ENCODE peak calls at places on chromosome 1, in nine cellular contexts. C is GM23248, S is upper lobe of right lung, T is GM12865, U is breast epithelium, V is testis, P is uterus, Q is H4, O is mucosa of gallbladder. K is an unnamed sample.

GRCh38 chr1:226436472-226436854 is 28.6 kb upstream of the PARP1 start:
- DNase-seq in C (no peak), S (no peak), T (no peak), U (no peak), V (no peak), P (no peak), Q (no peak), O (no peak), K (no peak)

GRCh38 chr1:13604191-13604590 is 20.6 kb downstream of the PDPN start:
- DNase-seq in C (no peak), S (no peak), T (no peak), U (no peak), V (no peak), P (no peak), Q (no peak), O (no peak), K (no peak)

GRCh38 chr1:198157847-198158765 is 1.3 kb downstream of the NEK7 start:
- DNase-seq in C (peak), S (no peak), T (peak), U (no peak), V (peak), P (no peak), Q (peak), O (no peak), K (no peak)

GRCh38 chr1:229024528-229025119 is 246.3 kb upstream of the RAB4A start:
- DNase-seq in C (peak), S (no peak), T (no peak), U (no peak), V (peak), P (peak), Q (peak), O (peak), K (no peak)

GRCh38 chr1:167518331-167518700 is at the start of gene CD247:
- DNase-seq in C (no peak), S (no peak), T (no peak), U (no peak), V (no peak), P (no peak), Q (no peak), O (no peak), K (no peak)

GRCh38 chr1:30366914-30367313 is 356.5 kb downstream of the MATN1 start:
- DNase-seq in C (no peak), S (no peak), T (no peak), U (no peak), V (no peak), P (no peak), Q (no peak), O (no peak), K (no peak)

GRCh38 chr1:175192630-175193338 is at the start of gene KIAA0040:
- DNase-seq in C (peak), S (peak), T (peak), U (peak), V (peak), P (peak), Q (peak), O (peak), K (no peak)

GRCh38 chr1:235423214-235423652 is 56.0 kb downstream of the TBCE start:
- DNase-seq in C (no peak), S (no peak), T (peak), U (no peak), V (no peak), P (no peak), Q (no peak), O (no peak), K (no peak)

GRCh38 chr1:217718873-217719272 is 87.7 kb downstream of the SPATA17 start:
- DNase-seq in C (peak), S (no peak), T (peak), U (no peak), V (no peak), P (no peak), Q (peak), O (no peak), K (no peak)

GRCh38 chr1:33363470-33363861 is 42.6 kb upstream of the A3GALT2 start:
- DNase-seq in C (no peak), S (no peak), T (no peak), U (no peak), V (no peak), P (no peak), Q (no peak), O (no peak), K (peak)

GRCh38 chr1:217333939-217334338 is 297.0 kb downstream of the GPATCH2 start:
- DNase-seq in C (peak), S (no peak), T (peak), U (no peak), V (peak), P (no peak), Q (no peak), O (no peak), K (no peak)

GRCh38 chr1:34125721-34126380 is 39.2 kb downstream of the CSMD2 start:
- DNase-seq in C (peak), S (no peak), T (no peak), U (no peak), V (no peak), P (no peak), Q (no peak), O (no peak), K (no peak)

GRCh38 chr1:201795066-201795465 is 33.9 kb upstream of the IPO9 start:
- DNase-seq in C (peak), S (no peak), T (no peak), U (no peak), V (no peak), P (no peak), Q (no peak), O (no peak), K (no peak)

GRCh38 chr1:8133657-8134430 is 107.7 kb upstream of the ERRFI1 start:
- DNase-seq in C (peak), S (no peak), T (no peak), U (no peak), V (peak), P (peak), Q (peak), O (peak), K (no peak)

GRCh38 chr1:202086579-202087350 is 36.0 kb upstream of the GPR37L1 start:
- DNase-seq in C (no peak), S (no peak), T (no peak), U (peak), V (no peak), P (no peak), Q (no peak), O (peak), K (no peak)